ENCODE peak calls at places on chromosomes 12 and 14, in seven cellular contexts. T, W, N, V, G, X and K are unnamed samples.
A peak's percentile ranks its signal among the peaks of the same experiment; 100 is the strongest.

GRCh38 chr12:103169-103981 is 36.8 kb downstream of the IQSEC3 start:
- DNase-seq in T (no peak), W (peak; percentile 79), N (no peak), V (no peak), G (no peak), X (peak; percentile 41), K (no peak)

GRCh38 chr12:17478908-17479673 is 610.9 kb downstream of the RERGL start:
- DNase-seq in T (no peak), W (no peak), N (no peak), V (no peak), G (no peak), X (peak; percentile 56), K (peak; percentile 24)

GRCh38 chr12:38053655-38054464 is 262.7 kb upstream of the ALG10B start:
- DNase-seq in T (peak; percentile 22), W (peak; percentile 22), N (peak; percentile 70), V (no peak), G (peak; percentile 70), X (no peak), K (peak; percentile 13)

GRCh38 chr14:32977913-32978312 is 39.2 kb downstream of the NPAS3 start:
- DNase-seq in T (no peak), W (no peak), N (no peak), V (no peak), G (no peak), X (no peak), K (no peak)

GRCh38 chr12:11595080-11595479 is 54.4 kb upstream of the ETV6 start:
- DNase-seq in T (no peak), W (no peak), N (no peak), V (no peak), G (no peak), X (no peak), K (no peak)

GRCh38 chr12:31323466-31324115 is 2.4 kb downstream of the SINHCAF start:
- DNase-seq in T (peak; percentile 57), W (peak; percentile 35), N (peak; percentile 51), V (no peak), G (no peak), X (peak; percentile 77), K (no peak)

GRCh38 chr12:11133162-11133561 is 1.3 kb downstream of the TAS2R30 start:
- DNase-seq in T (no peak), W (no peak), N (no peak), V (no peak), G (no peak), X (no peak), K (no peak)

GRCh38 chr14:64561631-64562030 is 11.9 kb downstream of the PPP1R36 start:
- DNase-seq in T (no peak), W (no peak), N (no peak), V (no peak), G (no peak), X (no peak), K (no peak)

GRCh38 chr12:53828598-53828997 is 76.8 kb upstream of the CISTR start:
- DNase-seq in T (no peak), W (no peak), N (no peak), V (no peak), G (no peak), X (no peak), K (no peak)

GRCh38 chr12:92042791-92043531 is 102.7 kb downstream of the BTG1 start:
- DNase-seq in T (no peak), W (no peak), N (no peak), V (no peak), G (no peak), X (no peak), K (no peak)

GRCh38 chr12:53577941-53578352 is 48.2 kb downstream of the ATF7 start:
- DNase-seq in T (no peak), W (no peak), N (no peak), V (peak; percentile 45), G (no peak), X (no peak), K (no peak)

GRCh38 chr12:123064356-123064755 is 83.9 kb downstream of the ARL6IP4 start:
- DNase-seq in T (peak; percentile 36), W (no peak), N (no peak), V (no peak), G (no peak), X (peak; percentile 84), K (no peak)

GRCh38 chr14:58812050-58812690 is 174.4 kb downstream of the DACT1 start:
- DNase-seq in T (no peak), W (no peak), N (no peak), V (no peak), G (no peak), X (no peak), K (no peak)

GRCh38 chr12:101670007-101670671 is 27.3 kb upstream of the CHPT1 start:
- DNase-seq in T (peak; percentile 58), W (peak; percentile 42), N (no peak), V (no peak), G (peak; percentile 66), X (no peak), K (peak; percentile 62)

GRCh38 chr12:72234871-72235270 is 37.3 kb upstream of the TRHDE start:
- DNase-seq in T (no peak), W (no peak), N (no peak), V (no peak), G (no peak), X (no peak), K (no peak)

GRCh38 chr12:120048258-120048657 is 59.2 kb downstream of the BICDL1 start:
- DNase-seq in T (no peak), W (no peak), N (no peak), V (no peak), G (no peak), X (no peak), K (no peak)

GRCh38 chr14:64811676-64812075 is 68.0 kb downstream of the SPTB start:
- DNase-seq in T (no peak), W (no peak), N (no peak), V (no peak), G (no peak), X (no peak), K (no peak)

GRCh38 chr12:7061138-7061537 is 620 bp downstream of the C1S start:
- DNase-seq in T (no peak), W (no peak), N (no peak), V (no peak), G (no peak), X (no peak), K (no peak)

GRCh38 chr12:118034429-118035193 is 18.1 kb downstream of the RFC5 start:
- DNase-seq in T (peak; percentile 25), W (peak; percentile 22), N (no peak), V (no peak), G (peak; percentile 56), X (no peak), K (no peak)

GRCh38 chr12:54166543-54167499 is 22.0 kb downstream of the SMUG1 start:
- DNase-seq in T (no peak), W (no peak), N (no peak), V (no peak), G (no peak), X (no peak), K (no peak)

GRCh38 chr14:85731198-85731597 is 201.3 kb downstream of the FLRT2 start:
- DNase-seq in T (no peak), W (no peak), N (no peak), V (no peak), G (no peak), X (no peak), K (no peak)

GRCh38 chr14:94173471-94173884 is 644 bp upstream of the PPP4R4 start:
- DNase-seq in T (peak; percentile 11), W (no peak), N (no peak), V (no peak), G (no peak), X (no peak), K (peak; percentile 79)

GRCh38 chr12:47885012-47885501 is 19.7 kb downstream of the VDR start:
- DNase-seq in T (no peak), W (peak; percentile 33), N (no peak), V (peak; percentile 71), G (no peak), X (no peak), K (no peak)

GRCh38 chr12:34404377-34405285 is 382.3 kb downstream of the ALG10 start:
- DNase-seq in T (peak; percentile 1), W (no peak), N (peak; percentile 15), V (no peak), G (no peak), X (peak; percentile 38), K (peak; percentile 8)

GRCh38 chr12:7190268-7191055 is 976 bp downstream of the PEX5 start:
- DNase-seq in T (peak; percentile 32), W (no peak), N (no peak), V (no peak), G (peak; percentile 12), X (peak; percentile 73), K (peak; percentile 26)

GRCh38 chr14:32648434-32648833 is 290.2 kb upstream of the NPAS3 start:
- DNase-seq in T (no peak), W (no peak), N (no peak), V (no peak), G (no peak), X (no peak), K (no peak)

GRCh38 chr12:77957034-77957433 is 126.3 kb downstream of the NAV3 start:
- DNase-seq in T (no peak), W (no peak), N (no peak), V (no peak), G (no peak), X (no peak), K (no peak)

GRCh38 chr12:92136883-92137582 is 8.6 kb downstream of the BTG1 start:
- DNase-seq in T (no peak), W (no peak), N (no peak), V (no peak), G (peak; percentile 65), X (no peak), K (no peak)

GRCh38 chr12:93370947-93371346 is 6.8 kb upstream of the NUDT4 start:
- DNase-seq in T (no peak), W (no peak), N (no peak), V (no peak), G (no peak), X (no peak), K (no peak)

GRCh38 chr14:105455766-105456660 is 18.6 kb upstream of the CRIP2 start:
- DNase-seq in T (no peak), W (no peak), N (no peak), V (no peak), G (no peak), X (no peak), K (no peak)

GRCh38 chr12:25195056-25195971 is at the start of the genes DNAI7 and ETFRF1:
- DNase-seq in T (peak; percentile 99), W (peak; percentile 95), N (peak; percentile 99), V (peak; percentile 56), G (peak; percentile 91), X (peak; percentile 99), K (peak; percentile 100)
- TF ChIP-seq EP300 in T (no peak), W (no peak), N (no peak), V (no peak), G (no peak), X (no peak), K (no peak)

GRCh38 chr14:99035712-99036593 is 236.0 kb downstream of the BCL11B start:
- DNase-seq in T (peak; percentile 57), W (no peak), N (peak; percentile 42), V (no peak), G (peak; percentile 10), X (peak; percentile 94), K (peak; percentile 90)
- TF ChIP-seq POLR2AphosphoS5 in T (peak; percentile 32), W (no peak), N (no peak), V (no peak), G (no peak), X (no peak), K (no peak)

GRCh38 chr12:109995703-109996482 is at the start of gene GIT2:
- DNase-seq in T (peak; percentile 95), W (peak; percentile 91), N (peak; percentile 95), V (peak; percentile 85), G (peak; percentile 91), X (peak; percentile 97), K (peak; percentile 96)
- TF ChIP-seq EP300 in T (no peak), W (no peak), N (no peak), V (no peak), G (peak; percentile 18), X (no peak), K (no peak)

GRCh38 chr14:102096569-102097188 is 9.8 kb upstream of the HSP90AA1 start:
- DNase-seq in T (peak; percentile 89), W (peak; percentile 52), N (peak; percentile 91), V (no peak), G (peak; percentile 63), X (peak; percentile 92), K (peak; percentile 83)
- TF ChIP-seq POLR2AphosphoS5 in T (no peak), W (no peak), N (no peak), V (no peak), G (no peak), X (no peak), K (no peak)